ENCODE peak calls at places on chromosomes 4 and X, in five cellular contexts. V is hepatocyte, X is progenitor cell of endocrine pancreas, K is MCF 10A, S is uterus. R is an unnamed sample.

GRCh38 chr4:42895452-42895851 is 2.9 kb downstream of the GRXCR1 start:
- DNase-seq in S (no peak), V (no peak), X (no peak), K (peak), R (no peak)

GRCh38 chrX:130147631-130148030 is 18.0 kb downstream of the AIFM1 start:
- DNase-seq in K (no peak), S (no peak), V (no peak), X (no peak), R (no peak)

GRCh38 chr4:151997461-151997860 is 236.7 kb upstream of the GATB start:
- DNase-seq in K (no peak), V (no peak), S (no peak), X (no peak), R (no peak)

GRCh38 chr4:181944527-181944926 is 298.7 kb upstream of the TENM3 start:
- DNase-seq in K (no peak), S (no peak), X (no peak), V (no peak), R (no peak)

GRCh38 chr4:681736-682451 is 7.1 kb downstream of the SLC49A3 start:
- DNase-seq in K (peak), X (no peak), S (no peak), V (peak), R (peak)

GRCh38 chrX:70508296-70508911 is 63.8 kb downstream of the DLG3 start:
- DNase-seq in K (no peak), S (no peak), V (no peak), X (no peak), R (no peak)

GRCh38 chr4:34183916-34184315 is 2060.4 kb downstream of the ARAP2 start:
- DNase-seq in S (no peak), V (no peak), X (no peak), K (no peak), R (no peak)

GRCh38 chr4:130025701-130026100 is 929.7 kb downstream of the C4orf33 start:
- DNase-seq in X (no peak), S (no peak), V (no peak), K (no peak), R (no peak)

GRCh38 chrX:124455966-124456365 is 109.6 kb downstream of the SH2D1A start:
- DNase-seq in K (no peak), V (no peak), X (no peak), S (no peak), R (no peak)

GRCh38 chrX:105698386-105698785 is 124.0 kb upstream of the NRK start:
- DNase-seq in V (no peak), S (no peak), K (peak), X (no peak), R (no peak)

GRCh38 chr4:1044469-1045192 is 33.2 kb downstream of the FGFRL1 start:
- DNase-seq in V (no peak), S (peak), K (no peak), X (no peak), R (no peak)

GRCh38 chr4:1512738-1513660 is 106.8 kb upstream of the NKX1-1 start:
- DNase-seq in X (peak), S (no peak), K (no peak), V (peak), R (no peak)

GRCh38 chrX:136210806-136211205 is 40.4 kb downstream of the MAP7D3 start:
- DNase-seq in S (no peak), X (no peak), V (no peak), K (no peak), R (no peak)

GRCh38 chrX:136210243-136210642 is 41.0 kb downstream of the MAP7D3 start:
- DNase-seq in K (no peak), S (no peak), V (no peak), X (no peak), R (no peak)

GRCh38 chrX:136209751-136210150 is 41.4 kb downstream of the MAP7D3 start:
- DNase-seq in V (no peak), X (no peak), K (no peak), S (no peak), R (no peak)

GRCh38 chrX:136207546-136207945 is 43.7 kb downstream of the MAP7D3 start:
- DNase-seq in X (no peak), K (no peak), S (no peak), V (no peak), R (no peak)

DNA sequence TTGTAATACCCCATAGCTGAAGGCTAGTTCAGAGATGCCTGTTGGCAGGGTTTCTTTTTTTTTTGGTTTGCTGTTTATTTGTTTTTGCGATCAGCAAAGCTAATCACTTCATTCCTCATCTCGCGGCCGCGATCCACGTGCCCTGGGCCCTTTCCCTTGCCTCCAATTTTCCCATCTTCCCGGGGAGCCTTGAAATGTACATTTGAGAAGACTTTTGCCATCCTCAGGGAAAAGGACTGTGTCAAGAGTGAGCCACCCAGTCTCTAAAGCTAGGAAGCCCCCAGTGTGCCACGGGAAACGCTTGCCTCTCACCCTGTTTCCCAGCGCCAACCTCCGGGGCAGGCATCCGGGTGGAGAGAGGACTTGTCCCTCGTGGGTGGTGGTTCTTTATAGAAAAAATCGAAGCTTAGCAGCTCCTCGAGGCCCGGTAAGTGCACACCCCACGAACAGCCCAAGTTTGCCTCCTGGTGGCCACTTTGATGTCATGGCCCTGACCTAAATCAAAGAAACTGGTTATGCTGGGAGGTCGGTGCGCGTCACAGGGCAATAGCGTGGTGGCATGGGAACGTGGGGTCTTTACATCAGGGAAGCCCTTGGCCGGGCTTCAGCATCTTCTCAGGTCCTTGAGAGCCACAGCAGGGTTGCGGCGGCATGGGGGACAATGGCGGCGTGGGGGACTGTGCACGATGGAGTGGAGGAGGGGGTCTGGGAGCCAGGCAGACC is 42.0 kb downstream of the MAP7D3 start:
- DNase-seq in V (peak), K (peak), X (no peak), S (peak), R (no peak)
- TF ChIP-seq CTCF in V (peak), K (peak), X (peak), S (peak), R (peak)

GRCh38 chrX:19040373-19040772 is 56.5 kb upstream of the PHKA2 start:
- DNase-seq in K (peak), X (no peak), V (no peak), S (no peak), R (no peak)
- TF ChIP-seq CTCF in K (peak), X (peak), V (peak), S (no peak), R (no peak)

DNA sequence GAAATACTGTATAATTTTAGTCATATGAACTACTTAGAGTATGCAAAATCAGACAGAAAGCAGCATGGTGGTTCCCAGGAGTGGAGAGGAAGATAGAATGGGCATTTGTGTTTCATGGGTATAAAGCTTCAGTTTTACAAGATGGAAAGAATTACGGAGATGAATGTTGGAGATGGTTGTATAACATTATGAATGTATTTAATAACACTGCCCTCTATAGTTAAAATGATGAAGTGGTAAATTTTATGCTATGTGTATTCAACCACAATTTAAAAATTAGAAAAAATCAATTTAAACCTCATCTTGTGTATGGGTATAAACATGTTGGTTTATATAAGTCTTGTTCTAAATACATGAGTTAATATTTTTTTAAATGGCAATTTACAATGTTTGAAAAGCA is 521.1 kb downstream of the FSTL5 start:
- DNase-seq in S (no peak), V (no peak), K (peak), X (no peak), R (no peak)
- TF ChIP-seq CTCF in S (no peak), V (peak), K (peak), X (no peak), R (no peak)

DNA sequence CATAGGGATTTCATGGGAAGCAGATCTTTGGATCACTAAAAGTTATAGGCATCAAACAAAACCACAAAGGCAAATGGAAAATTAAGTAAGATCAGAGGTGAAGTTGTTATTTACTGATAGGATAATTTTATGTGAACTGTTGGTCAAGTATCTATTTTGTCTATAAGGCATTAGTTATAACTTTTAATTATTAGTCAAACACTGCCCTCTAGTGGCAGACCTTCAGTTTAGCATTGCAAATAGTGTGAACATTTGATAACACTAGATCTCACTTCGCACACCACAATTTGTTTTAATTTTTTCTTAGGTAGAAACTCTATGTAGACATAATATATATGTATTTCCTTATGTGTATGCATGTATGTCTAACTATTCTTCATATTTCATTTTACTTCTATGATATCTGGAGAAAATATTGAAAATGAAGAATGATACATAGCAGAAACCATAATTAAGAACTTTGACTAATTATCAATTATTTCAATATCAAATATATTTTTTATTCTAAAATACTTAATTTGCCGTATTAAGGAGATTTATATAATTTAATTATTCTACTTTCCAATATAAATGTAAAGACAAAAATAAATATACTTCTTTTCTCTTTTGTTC is 214.5 kb upstream of the TACR3 start:
- DNase-seq in V (peak), K (peak), X (no peak), S (no peak), R (peak)
- TF ChIP-seq CTCF in V (peak), K (peak), X (peak), S (no peak), R (peak)

GRCh38 chr4:25792200-25792791 is 70.5 kb downstream of the SEL1L3 start:
- DNase-seq in V (no peak), K (peak), X (no peak), S (no peak), R (peak)
- TF ChIP-seq CTCF in V (peak), K (peak), X (peak), S (no peak), R (peak)

DNA sequence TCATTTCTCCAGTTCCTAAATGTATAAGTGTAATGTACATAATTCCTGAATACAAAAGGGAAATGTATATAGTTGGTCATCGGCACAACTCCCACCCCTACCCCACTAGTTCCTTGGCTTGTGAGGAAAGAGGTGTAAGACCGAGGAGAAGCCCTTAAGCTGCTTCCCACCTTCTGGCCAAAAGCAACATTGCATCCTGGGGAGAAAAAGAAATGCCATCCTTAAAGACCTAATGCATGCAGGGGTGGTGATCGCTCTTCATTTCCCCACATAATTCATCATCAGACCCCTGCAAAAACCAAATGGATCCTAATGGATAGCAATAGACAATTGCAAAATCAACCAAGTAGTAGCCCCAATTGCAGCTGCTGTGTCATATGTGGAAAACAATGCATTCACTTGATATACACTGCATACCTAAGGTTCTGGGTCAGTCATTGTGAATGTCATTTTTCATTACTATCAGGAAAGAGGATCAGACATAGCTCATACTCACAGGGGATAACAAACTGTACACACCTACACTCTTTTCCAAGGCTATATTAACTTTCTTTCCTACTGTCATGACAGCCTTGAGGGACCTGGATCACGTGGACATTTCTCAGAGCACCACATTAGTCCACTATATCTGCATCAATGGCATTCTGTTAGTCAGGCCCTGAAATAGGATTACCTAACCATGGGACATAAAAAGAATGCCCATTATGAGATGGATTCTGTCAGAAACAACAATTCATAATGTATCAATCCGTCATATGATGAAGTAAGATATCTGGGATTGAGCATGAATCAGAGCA is 31.7 kb upstream of the NFXL1 start:
- DNase-seq in X (no peak), V (no peak), S (no peak), K (no peak), R (no peak)
- TF ChIP-seq CTCF in X (peak), V (no peak), S (no peak), K (no peak), R (no peak)

GRCh38 chr4:71550220-71551190 is 211.7 kb downstream of the SLC4A4 start:
- DNase-seq in V (peak), S (no peak), K (no peak), X (no peak), R (no peak)
- TF ChIP-seq CTCF in V (peak), S (no peak), K (no peak), X (no peak), R (no peak)

GRCh38 chr4:54661686-54662085 is 3.9 kb downstream of the KIT start:
- DNase-seq in X (no peak), K (peak), V (no peak), S (no peak), R (peak)

GRCh38 chr4:54660145-54660535 is 2.4 kb downstream of the KIT start:
- DNase-seq in V (no peak), X (no peak), S (no peak), K (peak), R (peak)

GRCh38 chr4:54660591-54660990 is 2.8 kb downstream of the KIT start:
- DNase-seq in S (no peak), X (no peak), V (no peak), K (peak), R (no peak)

GRCh38 chr4:54662123-54662522 is 4.4 kb downstream of the KIT start:
- DNase-seq in S (no peak), K (no peak), X (no peak), V (no peak), R (no peak)

DNA sequence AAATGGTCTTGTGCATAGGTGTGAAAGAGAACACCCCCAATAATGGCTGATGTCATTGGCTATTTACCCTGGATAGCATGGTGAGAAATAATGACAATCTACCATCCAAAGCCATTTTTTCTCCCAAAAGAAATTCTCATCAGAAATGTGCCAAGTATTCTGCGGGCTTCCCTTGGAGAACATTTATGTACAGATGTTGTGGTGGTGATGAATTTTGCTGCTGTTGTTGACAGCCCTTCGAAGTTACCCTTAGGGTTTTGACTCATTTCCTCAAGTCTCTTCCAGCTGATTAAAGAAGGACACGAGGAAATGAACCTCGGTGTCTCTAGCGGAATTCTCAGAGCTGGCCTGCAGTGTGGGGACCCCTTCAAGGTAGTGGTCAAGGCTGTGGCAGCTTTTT is 3.4 kb downstream of the KIT start:
- DNase-seq in V (no peak), S (no peak), K (peak), X (no peak), R (peak)
- TF ChIP-seq CTCF in V (no peak), S (no peak), K (no peak), X (no peak), R (no peak)